ENCODE peak calls at places on chromosomes 6 and 20, in nine cellular contexts. M, G, Y, K, F, R, A, Q and D are unnamed samples.

GRCh38 chr6:167683028-167683862 is 143.5 kb upstream of the AFDN start:
- DNase-seq in M (peak), G (peak), Y (peak), K (peak), F (peak), R (no peak), A (no peak), Q (peak), D (no peak)

GRCh38 chr20:25233016-25233772 is 14.7 kb upstream of the PYGB start:
- DNase-seq in M (peak), G (no peak), Y (no peak), K (peak), F (no peak), R (no peak), A (peak), Q (peak), D (no peak)

GRCh38 chr6:54102239-54102638 is 9.0 kb upstream of the MLIP start:
- DNase-seq in M (no peak), G (no peak), Y (no peak), K (no peak), F (no peak), R (no peak), A (no peak), Q (no peak), D (no peak)

GRCh38 chr6:107564223-107564855 is 74.4 kb downstream of the SOBP start:
- DNase-seq in M (no peak), G (no peak), Y (no peak), K (no peak), F (no peak), R (no peak), A (no peak), Q (no peak), D (no peak)

GRCh38 chr20:22583773-22584629 is at the start of gene FOXA2:
- DNase-seq in M (peak), G (no peak), Y (no peak), K (peak), F (peak), R (no peak), A (no peak), Q (peak), D (no peak)

GRCh38 chr6:73608761-73609160 is 45.0 kb downstream of the SLC17A5 start:
- DNase-seq in M (no peak), G (no peak), Y (no peak), K (no peak), F (no peak), R (no peak), A (no peak), Q (no peak), D (no peak)

GRCh38 chr6:16154904-16155303 is 26.0 kb downstream of the MYLIP start:
- DNase-seq in M (no peak), G (peak), Y (no peak), K (no peak), F (no peak), R (no peak), A (peak), Q (no peak), D (no peak)

GRCh38 chr6:43254138-43254817 is 11.0 kb downstream of the TTBK1 start:
- DNase-seq in M (no peak), G (no peak), Y (no peak), K (no peak), F (no peak), R (no peak), A (peak), Q (no peak), D (no peak)

GRCh38 chr20:5222919-5223634 is 93.7 kb downstream of the PROKR2 start:
- DNase-seq in M (peak), G (peak), Y (peak), K (peak), F (peak), R (peak), A (peak), Q (no peak), D (no peak)

GRCh38 chr6:98946877-98947410 is 802 bp downstream of the FBXL4 start:
- DNase-seq in M (peak), G (peak), Y (peak), K (peak), F (no peak), R (no peak), A (no peak), Q (peak), D (no peak)

GRCh38 chr6:100453701-100454521 is 10.8 kb downstream of the SIM1 start:
- DNase-seq in M (no peak), G (peak), Y (no peak), K (no peak), F (no peak), R (peak), A (peak), Q (no peak), D (no peak)

GRCh38 chr20:35555951-35556645 is 14.2 kb downstream of the ERGIC3 start:
- DNase-seq in M (no peak), G (peak), Y (no peak), K (no peak), F (no peak), R (no peak), A (no peak), Q (peak), D (peak)

GRCh38 chr6:12241493-12242214 is 48.5 kb upstream of the EDN1 start:
- DNase-seq in M (peak), G (no peak), Y (no peak), K (no peak), F (no peak), R (no peak), A (no peak), Q (no peak), D (no peak)

GRCh38 chr6:39088331-39088730 is 26.7 kb downstream of the SAYSD1 start:
- DNase-seq in M (peak), G (no peak), Y (no peak), K (peak), F (peak), R (peak), A (peak), Q (no peak), D (no peak)

GRCh38 chr6:106413016-106413415 is 52.5 kb downstream of the CRYBG1 start:
- DNase-seq in M (no peak), G (no peak), Y (no peak), K (no peak), F (no peak), R (no peak), A (no peak), Q (no peak), D (no peak)

GRCh38 chr6:29491574-29491973 is 3.8 kb upstream of the MAS1L start:
- DNase-seq in M (no peak), G (no peak), Y (no peak), K (no peak), F (no peak), R (no peak), A (no peak), Q (no peak), D (no peak)

GRCh38 chr6:148528292-148528691 is 185.7 kb downstream of the SASH1 start:
- DNase-seq in M (no peak), G (no peak), Y (no peak), K (no peak), F (no peak), R (no peak), A (no peak), Q (no peak), D (no peak)

GRCh38 chr6:10407674-10408054 is 7.2 kb downstream of the TFAP2A start:
- DNase-seq in M (no peak), G (no peak), Y (no peak), K (no peak), F (no peak), R (no peak), A (no peak), Q (no peak), D (no peak)

GRCh38 chr6:78605909-78606446 is 261.4 kb upstream of the IRAK1BP1 start:
- DNase-seq in M (no peak), G (no peak), Y (no peak), K (no peak), F (no peak), R (no peak), A (peak), Q (no peak), D (no peak)

GRCh38 chr6:100343678-100344077 is 121.0 kb downstream of the SIM1 start:
- DNase-seq in M (no peak), G (no peak), Y (no peak), K (no peak), F (no peak), R (no peak), A (peak), Q (no peak), D (no peak)

GRCh38 chr6:85677243-85677956 is 34.7 kb upstream of the SYNCRIP start:
- DNase-seq in M (no peak), G (no peak), Y (no peak), K (no peak), F (no peak), R (no peak), A (no peak), Q (no peak), D (no peak)

DNA sequence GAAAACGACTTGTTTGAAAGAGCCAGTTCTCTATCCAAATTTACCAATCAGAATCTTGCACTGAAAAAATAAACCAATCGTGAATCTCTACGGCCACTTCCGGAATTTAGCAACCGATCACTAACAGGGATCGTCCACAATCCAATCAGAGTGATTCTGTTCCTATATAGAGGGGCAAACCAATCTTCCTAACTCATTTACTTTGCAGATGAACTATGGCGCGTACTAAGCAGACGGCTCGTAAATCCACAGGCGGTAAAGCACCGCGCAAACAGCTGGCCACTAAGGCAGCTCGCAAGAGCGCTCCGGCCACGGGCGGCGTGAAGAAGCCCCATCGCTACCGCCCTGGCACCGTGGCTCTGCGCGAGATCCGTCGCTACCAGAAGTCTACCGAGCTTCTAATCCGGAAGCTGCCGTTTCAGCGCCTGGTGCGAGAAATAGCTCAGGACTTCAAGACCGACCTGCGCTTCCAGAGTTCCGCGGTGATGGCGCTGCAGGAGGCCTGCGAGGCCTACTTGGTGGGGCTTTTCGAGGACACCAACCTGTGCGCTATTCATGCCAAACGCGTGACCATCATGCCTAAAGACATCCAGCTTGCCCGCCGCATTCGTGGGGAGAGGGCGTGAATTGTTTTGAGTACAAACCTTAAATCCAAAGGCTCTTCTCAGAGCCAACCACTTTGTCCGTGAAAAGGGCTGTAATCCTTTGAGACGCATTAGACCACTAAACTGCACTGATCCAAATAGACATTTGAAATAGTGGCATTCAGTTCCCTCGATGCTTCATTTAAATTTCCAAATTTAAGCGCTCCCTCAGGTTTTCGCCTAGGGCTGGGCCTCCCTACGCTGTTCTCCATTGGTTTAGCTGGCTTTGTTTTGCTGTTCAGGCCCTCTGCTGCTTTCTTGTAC is 138.0 kb downstream of the HFE start:
- DNase-seq in M (no peak), G (peak), Y (peak), K (no peak), F (peak), R (no peak), A (peak), Q (no peak), D (no peak)
- TF ChIP-seq CTCF in M (no peak), G (no peak), Y (no peak), K (no peak), F (peak), R (no peak), A (no peak), Q (no peak), D (no peak)

DNA sequence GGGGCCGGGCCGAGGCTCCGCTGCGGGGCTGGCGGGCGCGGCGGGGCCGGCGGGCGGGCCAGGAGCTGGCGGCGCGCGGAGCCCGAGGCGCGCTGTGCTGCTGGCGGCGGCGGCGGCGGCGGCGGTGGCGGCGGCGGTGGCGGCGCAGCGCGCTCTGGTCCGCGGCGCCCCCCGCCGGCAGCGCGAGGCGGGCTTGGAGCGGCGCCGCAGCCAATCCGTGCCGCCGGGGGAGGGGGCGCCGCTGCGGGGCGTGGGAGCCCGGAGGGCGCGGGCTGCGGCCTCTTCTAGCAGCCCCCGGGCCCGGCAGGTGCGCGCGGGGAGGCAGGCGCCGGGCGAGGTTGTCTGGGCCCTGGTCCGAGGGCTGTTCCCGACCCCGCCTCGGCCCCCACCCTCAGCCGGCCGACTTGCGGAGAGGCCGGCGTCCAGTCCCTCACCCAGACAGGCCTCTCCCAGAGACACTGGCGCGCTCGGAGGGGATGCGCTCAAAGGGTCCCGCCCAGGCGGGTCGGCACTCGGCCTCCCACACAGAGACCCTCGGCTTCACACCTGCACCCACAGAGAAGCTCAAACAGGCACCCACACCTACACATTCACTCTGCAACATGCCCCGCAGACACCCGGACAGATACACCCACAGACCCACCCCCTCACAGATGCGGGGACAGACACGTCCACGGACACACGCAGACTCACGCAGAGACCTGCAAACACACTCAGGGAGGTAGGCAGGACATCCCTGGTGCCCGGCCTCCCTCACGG is at the start of gene RIMS4:
- DNase-seq in M (no peak), G (no peak), Y (no peak), K (no peak), F (peak), R (peak), A (no peak), Q (no peak), D (peak)
- TF ChIP-seq CTCF in M (peak), G (no peak), Y (no peak), K (no peak), F (no peak), R (no peak), A (no peak), Q (no peak), D (no peak)

DNA sequence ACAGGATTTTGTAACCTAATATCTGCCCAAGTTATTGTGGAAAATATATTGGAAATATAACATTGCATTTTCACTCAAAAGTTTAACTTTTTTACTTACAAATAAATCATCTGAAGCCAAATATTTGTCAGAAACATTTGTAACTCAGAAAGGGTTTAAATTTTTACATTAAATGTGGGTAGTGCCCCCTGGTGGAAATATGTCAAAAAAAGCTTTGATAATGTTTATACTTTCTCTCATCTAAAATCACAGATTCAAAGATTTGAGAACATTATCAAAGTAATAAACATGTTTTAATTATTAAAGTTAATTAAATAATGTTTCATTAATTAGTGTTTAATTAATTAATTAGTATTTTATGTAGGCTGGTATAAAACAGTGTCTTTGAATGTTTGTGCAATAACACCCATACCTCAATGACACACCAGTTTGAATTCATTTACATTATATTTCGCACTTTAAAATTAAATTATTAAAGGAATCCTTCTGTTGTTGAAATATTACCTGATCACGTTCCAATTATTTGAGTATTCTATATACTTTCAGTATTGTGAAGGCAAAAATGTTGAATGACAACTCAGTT is 320.1 kb upstream of the FKBP1C start:
- DNase-seq in M (peak), G (no peak), Y (no peak), K (no peak), F (peak), R (no peak), A (no peak), Q (no peak), D (no peak)
- TF ChIP-seq CTCF in M (peak), G (no peak), Y (no peak), K (peak), F (peak), R (peak), A (peak), Q (peak), D (peak)

GRCh38 chr6:52547647-52548352 is 29.1 kb downstream of the TRAM2 start:
- DNase-seq in M (no peak), G (no peak), Y (no peak), K (no peak), F (no peak), R (no peak), A (peak), Q (no peak), D (no peak)
- TF ChIP-seq CTCF in M (no peak), G (no peak), Y (no peak), K (no peak), F (no peak), R (no peak), A (no peak), Q (no peak), D (no peak)